ENCODE peak calls at places on chromosome 7, in six cellular contexts. One of them, this sample, is unnamed.
A peak's percentile ranks its signal among the peaks of the same experiment; 100 is the strongest.

GRCh38 chr7:128940494-128941322 is 3.0 kb downstream of the IRF5 start:
- DNase-seq in fibroblast of pulmonary artery: no peak
- DNase-seq in foreskin fibroblast: no peak
- DNase-seq in cardiac fibroblast: no peak
- DNase-seq in psoas muscle: peak; percentile 74
- DNase-seq in PC-3: no peak
- DNase-seq in this sample: no peak

GRCh38 chr7:73941836-73942551 is 81.0 kb downstream of the TMEM270 start:
- DNase-seq in fibroblast of pulmonary artery: peak; percentile 86
- DNase-seq in foreskin fibroblast: peak; percentile 40
- DNase-seq in cardiac fibroblast: peak; percentile 76
- DNase-seq in psoas muscle: no peak
- DNase-seq in PC-3: peak; percentile 81
- DNase-seq in this sample: no peak

GRCh38 chr7:96778263-96778662 is 68.6 kb upstream of the SEM1 start:
- DNase-seq in fibroblast of pulmonary artery: no peak
- DNase-seq in foreskin fibroblast: no peak
- DNase-seq in cardiac fibroblast: no peak
- DNase-seq in psoas muscle: no peak
- DNase-seq in PC-3: peak; percentile 22
- DNase-seq in this sample: no peak

GRCh38 chr7:5255832-5256231 is 26.9 kb upstream of the SLC29A4 start:
- DNase-seq in fibroblast of pulmonary artery: no peak
- DNase-seq in foreskin fibroblast: no peak
- DNase-seq in cardiac fibroblast: no peak
- DNase-seq in psoas muscle: no peak
- DNase-seq in PC-3: peak; percentile 4
- DNase-seq in this sample: no peak

GRCh38 chr7:34451923-34452322 is 206.1 kb upstream of the NPSR1 start:
- DNase-seq in fibroblast of pulmonary artery: peak; percentile 78
- DNase-seq in foreskin fibroblast: peak; percentile 10
- DNase-seq in cardiac fibroblast: peak; percentile 66
- DNase-seq in psoas muscle: no peak
- DNase-seq in PC-3: peak; percentile 17
- DNase-seq in this sample: peak; percentile 79

GRCh38 chr7:158407581-158408331 is 179.9 kb downstream of the PTPRN2 start:
- DNase-seq in fibroblast of pulmonary artery: peak; percentile 38
- DNase-seq in foreskin fibroblast: peak; percentile 3
- DNase-seq in cardiac fibroblast: peak; percentile 55
- DNase-seq in psoas muscle: no peak
- DNase-seq in PC-3: peak; percentile 71
- DNase-seq in this sample: peak; percentile 85

GRCh38 chr7:103524042-103524907 is 78.3 kb upstream of the SLC26A5 start:
- DNase-seq in fibroblast of pulmonary artery: peak; percentile 55
- DNase-seq in foreskin fibroblast: peak; percentile 10
- DNase-seq in cardiac fibroblast: peak; percentile 63
- DNase-seq in psoas muscle: no peak
- DNase-seq in PC-3: peak; percentile 66
- DNase-seq in this sample: peak; percentile 75

GRCh38 chr7:8913687-8914086 is 480.3 kb downstream of the NXPH1 start:
- DNase-seq in fibroblast of pulmonary artery: no peak
- DNase-seq in foreskin fibroblast: no peak
- DNase-seq in cardiac fibroblast: no peak
- DNase-seq in psoas muscle: no peak
- DNase-seq in PC-3: no peak
- DNase-seq in this sample: no peak

GRCh38 chr7:3200504-3200903 is 100.5 kb upstream of the SDK1 start:
- DNase-seq in fibroblast of pulmonary artery: peak; percentile 82
- DNase-seq in foreskin fibroblast: peak; percentile 31
- DNase-seq in cardiac fibroblast: peak; percentile 68
- DNase-seq in psoas muscle: no peak
- DNase-seq in PC-3: peak; percentile 39
- DNase-seq in this sample: peak; percentile 85

GRCh38 chr7:70436815-70437350 is 695.1 kb upstream of the GALNT17 start:
- DNase-seq in fibroblast of pulmonary artery: no peak
- DNase-seq in foreskin fibroblast: no peak
- DNase-seq in cardiac fibroblast: no peak
- DNase-seq in psoas muscle: no peak
- DNase-seq in PC-3: no peak
- DNase-seq in this sample: no peak

GRCh38 chr7:130986271-130986690 is 252.3 kb upstream of the KLF14 start:
- DNase-seq in fibroblast of pulmonary artery: peak; percentile 62
- DNase-seq in foreskin fibroblast: no peak
- DNase-seq in cardiac fibroblast: peak; percentile 59
- DNase-seq in psoas muscle: no peak
- DNase-seq in PC-3: no peak
- DNase-seq in this sample: peak; percentile 58

GRCh38 chr7:129271500-129272355 is 46.9 kb downstream of the AHCYL2 start:
- DNase-seq in fibroblast of pulmonary artery: peak; percentile 67
- DNase-seq in foreskin fibroblast: peak; percentile 30
- DNase-seq in cardiac fibroblast: peak; percentile 70
- DNase-seq in psoas muscle: no peak
- DNase-seq in PC-3: peak; percentile 76
- DNase-seq in this sample: peak; percentile 86

GRCh38 chr7:115679976-115680375 is 350.6 kb downstream of the TFEC start:
- DNase-seq in fibroblast of pulmonary artery: peak; percentile 74
- DNase-seq in foreskin fibroblast: peak; percentile 35
- DNase-seq in cardiac fibroblast: peak; percentile 51
- DNase-seq in psoas muscle: no peak
- DNase-seq in PC-3: peak; percentile 61
- DNase-seq in this sample: peak; percentile 86

GRCh38 chr7:153382591-153383225 is 623.2 kb downstream of the ACTR3B start:
- DNase-seq in fibroblast of pulmonary artery: no peak
- DNase-seq in foreskin fibroblast: no peak
- DNase-seq in cardiac fibroblast: no peak
- DNase-seq in psoas muscle: no peak
- DNase-seq in PC-3: no peak
- DNase-seq in this sample: no peak

GRCh38 chr7:115707236-115707635 is 323.3 kb downstream of the TFEC start:
- DNase-seq in fibroblast of pulmonary artery: peak; percentile 13
- DNase-seq in foreskin fibroblast: peak; percentile 3
- DNase-seq in cardiac fibroblast: peak; percentile 5
- DNase-seq in psoas muscle: no peak
- DNase-seq in PC-3: peak; percentile 63
- DNase-seq in this sample: peak; percentile 31

GRCh38 chr7:151248191-151249033 is at the start of gene SMARCD3:
- DNase-seq in fibroblast of pulmonary artery: peak; percentile 64
- DNase-seq in foreskin fibroblast: no peak
- DNase-seq in cardiac fibroblast: peak; percentile 45
- DNase-seq in psoas muscle: peak; percentile 83
- DNase-seq in PC-3: peak; percentile 25
- DNase-seq in this sample: peak; percentile 67

GRCh38 chr7:149620961-149621360 is 123.4 kb upstream of the ZNF746 start:
- DNase-seq in fibroblast of pulmonary artery: no peak
- DNase-seq in foreskin fibroblast: no peak
- DNase-seq in cardiac fibroblast: no peak
- DNase-seq in psoas muscle: no peak
- DNase-seq in PC-3: no peak
- DNase-seq in this sample: no peak

GRCh38 chr7:157874870-157875229 is 538.0 kb downstream of the DNAJB6 start:
- DNase-seq in fibroblast of pulmonary artery: no peak
- DNase-seq in foreskin fibroblast: no peak
- DNase-seq in cardiac fibroblast: no peak
- DNase-seq in psoas muscle: no peak
- DNase-seq in PC-3: no peak
- DNase-seq in this sample: no peak

GRCh38 chr7:66967029-66967428 is 28.4 kb downstream of the SBDS start:
- DNase-seq in fibroblast of pulmonary artery: no peak
- DNase-seq in foreskin fibroblast: no peak
- DNase-seq in cardiac fibroblast: no peak
- DNase-seq in psoas muscle: no peak
- DNase-seq in PC-3: no peak
- DNase-seq in this sample: no peak

GRCh38 chr7:191105-192034 is 1.0 kb upstream of the FAM20C start:
- DNase-seq in fibroblast of pulmonary artery: peak; percentile 88
- DNase-seq in foreskin fibroblast: peak; percentile 91
- DNase-seq in cardiac fibroblast: peak; percentile 91
- DNase-seq in psoas muscle: peak; percentile 78
- DNase-seq in PC-3: peak; percentile 53
- DNase-seq in this sample: peak; percentile 95

GRCh38 chr7:66769833-66770512 is 29.4 kb downstream of the RABGEF1 start:
- DNase-seq in fibroblast of pulmonary artery: peak; percentile 42
- DNase-seq in foreskin fibroblast: no peak
- DNase-seq in cardiac fibroblast: peak; percentile 18
- DNase-seq in psoas muscle: no peak
- DNase-seq in PC-3: no peak
- DNase-seq in this sample: peak; percentile 67

GRCh38 chr7:130910949-130911944 is 177.2 kb upstream of the KLF14 start:
- DNase-seq in fibroblast of pulmonary artery: peak; percentile 67
- DNase-seq in foreskin fibroblast: no peak
- DNase-seq in cardiac fibroblast: peak; percentile 83
- DNase-seq in psoas muscle: no peak
- DNase-seq in PC-3: peak; percentile 55
- DNase-seq in this sample: peak; percentile 81

GRCh38 chr7:108452707-108453106 is 3.5 kb downstream of the NRCAM start:
- DNase-seq in fibroblast of pulmonary artery: peak; percentile 63
- DNase-seq in foreskin fibroblast: no peak
- DNase-seq in cardiac fibroblast: peak; percentile 63
- DNase-seq in psoas muscle: no peak
- DNase-seq in PC-3: peak; percentile 28
- DNase-seq in this sample: peak; percentile 68

GRCh38 chr7:45573636-45574470 is at the start of gene ADCY1:
- DNase-seq in fibroblast of pulmonary artery: no peak
- DNase-seq in foreskin fibroblast: no peak
- DNase-seq in cardiac fibroblast: no peak
- DNase-seq in psoas muscle: no peak
- DNase-seq in PC-3: no peak
- DNase-seq in this sample: no peak

GRCh38 chr7:45573199-45573598 is 969 bp upstream of the ADCY1 start:
- DNase-seq in fibroblast of pulmonary artery: no peak
- DNase-seq in foreskin fibroblast: no peak
- DNase-seq in cardiac fibroblast: no peak
- DNase-seq in psoas muscle: no peak
- DNase-seq in PC-3: no peak
- DNase-seq in this sample: no peak

GRCh38 chr7:45575501-45576248 is 1.5 kb downstream of the ADCY1 start:
- DNase-seq in fibroblast of pulmonary artery: no peak
- DNase-seq in foreskin fibroblast: no peak
- DNase-seq in cardiac fibroblast: no peak
- DNase-seq in psoas muscle: no peak
- DNase-seq in PC-3: no peak
- DNase-seq in this sample: no peak

GRCh38 chr7:45576249-45576929 is 2.2 kb downstream of the ADCY1 start:
- DNase-seq in fibroblast of pulmonary artery: no peak
- DNase-seq in foreskin fibroblast: no peak
- DNase-seq in cardiac fibroblast: no peak
- DNase-seq in psoas muscle: no peak
- DNase-seq in PC-3: no peak
- DNase-seq in this sample: no peak

GRCh38 chr7:45574521-45575500 is 643 bp downstream of the ADCY1 start:
- DNase-seq in fibroblast of pulmonary artery: peak; percentile 42
- DNase-seq in foreskin fibroblast: peak; percentile 51
- DNase-seq in cardiac fibroblast: peak; percentile 43
- DNase-seq in psoas muscle: no peak
- DNase-seq in PC-3: peak; percentile 44
- DNase-seq in this sample: peak; percentile 59
- TF ChIP-seq CTCF in fibroblast of pulmonary artery: no peak
- TF ChIP-seq CTCF in foreskin fibroblast: no peak
- TF ChIP-seq CTCF in cardiac fibroblast: no peak
- TF ChIP-seq CTCF in psoas muscle: peak; percentile 4
- TF ChIP-seq CTCF in PC-3: peak; percentile 8
- TF ChIP-seq CTCF in this sample: peak; percentile 38

GRCh38 chr7:23472046-23472445 is 1.8 kb upstream of the IGF2BP3 start:
- DNase-seq in fibroblast of pulmonary artery: no peak
- DNase-seq in foreskin fibroblast: no peak
- DNase-seq in cardiac fibroblast: no peak
- DNase-seq in psoas muscle: no peak
- DNase-seq in PC-3: no peak
- DNase-seq in this sample: no peak
- H3K4me3 ChIP-seq in fibroblast of pulmonary artery: peak overlapping the region; percentile 72
- H3K4me3 ChIP-seq in foreskin fibroblast: no peak overlapping the region
- H3K4me3 ChIP-seq in cardiac fibroblast: peak overlapping the region; percentile 91
- H3K4me3 ChIP-seq in psoas muscle: no peak overlapping the region
- H3K4me3 ChIP-seq in PC-3: peak overlapping the region; percentile 73
- H3K4me3 ChIP-seq in this sample: peak overlapping the region; percentile 14

DNA sequence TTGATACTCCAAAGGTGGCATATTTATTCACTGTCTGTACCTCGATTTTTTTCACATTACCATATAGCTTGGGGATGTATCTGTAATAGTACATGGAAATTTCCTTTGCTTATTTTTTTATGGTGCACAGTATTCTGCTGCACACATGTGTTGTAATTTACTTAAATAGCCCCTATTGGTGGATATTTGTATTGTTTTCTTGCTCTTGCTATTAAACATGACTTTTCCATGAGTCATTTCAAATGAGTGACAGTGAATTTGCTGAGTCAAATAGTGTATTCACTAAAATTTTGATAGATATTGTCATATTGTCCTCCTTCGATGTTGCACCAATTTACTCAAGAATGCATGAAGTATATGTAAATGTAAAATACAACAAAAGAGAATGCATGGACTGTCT is 122.7 kb upstream of the STEAP4 start:
- DNase-seq in fibroblast of pulmonary artery: no peak
- DNase-seq in foreskin fibroblast: no peak
- DNase-seq in cardiac fibroblast: peak; percentile 4
- DNase-seq in psoas muscle: no peak
- DNase-seq in PC-3: peak; percentile 73
- DNase-seq in this sample: no peak
- TF ChIP-seq CTCF in fibroblast of pulmonary artery: no peak
- TF ChIP-seq CTCF in foreskin fibroblast: no peak
- TF ChIP-seq CTCF in cardiac fibroblast: no peak
- TF ChIP-seq CTCF in psoas muscle: no peak
- TF ChIP-seq CTCF in PC-3: peak; percentile 37
- TF ChIP-seq CTCF in this sample: no peak

GRCh38 chr7:47795631-47796030 is 152.6 kb downstream of the PKD1L1 start:
- DNase-seq in fibroblast of pulmonary artery: peak; percentile 71
- DNase-seq in foreskin fibroblast: peak; percentile 72
- DNase-seq in cardiac fibroblast: peak; percentile 63
- DNase-seq in psoas muscle: no peak
- DNase-seq in PC-3: no peak
- DNase-seq in this sample: peak; percentile 72

GRCh38 chr7:47801423-47801822 is 146.8 kb downstream of the PKD1L1 start:
- DNase-seq in fibroblast of pulmonary artery: no peak
- DNase-seq in foreskin fibroblast: no peak
- DNase-seq in cardiac fibroblast: no peak
- DNase-seq in psoas muscle: no peak
- DNase-seq in PC-3: no peak
- DNase-seq in this sample: no peak

GRCh38 chr7:47796347-47796746 is 151.9 kb downstream of the PKD1L1 start:
- DNase-seq in fibroblast of pulmonary artery: no peak
- DNase-seq in foreskin fibroblast: no peak
- DNase-seq in cardiac fibroblast: no peak
- DNase-seq in psoas muscle: no peak
- DNase-seq in PC-3: no peak
- DNase-seq in this sample: no peak

GRCh38 chr7:47803029-47803428 is 145.2 kb downstream of the PKD1L1 start:
- DNase-seq in fibroblast of pulmonary artery: no peak
- DNase-seq in foreskin fibroblast: no peak
- DNase-seq in cardiac fibroblast: no peak
- DNase-seq in psoas muscle: no peak
- DNase-seq in PC-3: no peak
- DNase-seq in this sample: no peak

DNA sequence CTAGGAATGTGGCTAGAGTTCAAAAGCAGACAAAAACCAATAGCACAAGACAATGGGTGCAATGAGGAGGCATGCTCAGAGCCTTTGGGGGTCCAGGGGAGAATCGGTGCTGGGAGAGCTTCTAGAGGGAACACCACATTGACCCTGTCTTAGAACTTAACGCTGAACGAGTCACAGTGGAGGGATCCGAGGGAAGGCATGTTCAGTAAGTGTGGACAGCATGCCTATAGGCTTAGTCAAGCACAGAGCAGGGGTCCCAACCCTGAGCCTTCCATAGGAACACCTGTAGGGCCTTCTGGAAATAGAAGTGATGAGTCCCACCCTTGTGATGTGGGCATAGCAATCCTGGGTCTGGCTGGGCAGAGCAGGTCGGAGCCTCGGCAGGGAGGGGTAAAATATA is 148.7 kb downstream of the PKD1L1 start:
- DNase-seq in fibroblast of pulmonary artery: no peak
- DNase-seq in foreskin fibroblast: no peak
- DNase-seq in cardiac fibroblast: no peak
- DNase-seq in psoas muscle: no peak
- DNase-seq in PC-3: no peak
- DNase-seq in this sample: no peak
- H3K4me3 ChIP-seq in fibroblast of pulmonary artery: no peak overlapping the region
- H3K4me3 ChIP-seq in foreskin fibroblast: no peak overlapping the region
- H3K4me3 ChIP-seq in cardiac fibroblast: no peak overlapping the region
- H3K4me3 ChIP-seq in psoas muscle: no peak overlapping the region
- H3K4me3 ChIP-seq in PC-3: no peak overlapping the region
- H3K4me3 ChIP-seq in this sample: no peak overlapping the region